ENCODE peak calls at places on chromosomes 2 and 18, in seven cellular contexts. Z is dorsolateral prefrontal cortex; F is activated CD8-positive, alpha-beta memory T cell treated with anti-CD3 and anti-CD28 coated beads, Interleukin-2, amount 50 U/mL, for 48 hours; N is stimulated activated CD8-positive, alpha-beta memory T cell treated with anti-CD3 and anti-CD28 coated beads, Interleukin-4, amount 100 ng/mL, for 48 hours; T is uterus; Y is H4; Q is activated T-cell treated with anti-CD3 and anti-CD28 coated beads for 1 hour. V is an unnamed sample.

GRCh38 chr2:98654702-98655488 is 46.5 kb downstream of the UNC50 start:
- DNase-seq in Z (no peak), F (no peak), N (peak), T (no peak), Y (no peak), Q (no peak), V (no peak)

GRCh38 chr18:35097763-35098162 is 56.5 kb downstream of the MAPRE2 start:
- DNase-seq in Z (no peak), F (no peak), N (no peak), T (no peak), Y (no peak), Q (no peak), V (no peak)

GRCh38 chr2:91442246-91442905 is 2750.9 kb downstream of the RPIA start:
- DNase-seq in Z (no peak), F (peak), N (peak), T (no peak), Y (peak), Q (no peak), V (no peak)

GRCh38 chr18:48161911-48162698 is 231.6 kb upstream of the SMAD2 start:
- DNase-seq in Z (no peak), F (no peak), N (no peak), T (no peak), Y (peak), Q (no peak), V (no peak)

GRCh38 chr2:1872602-1873183 is 128.4 kb upstream of the PXDN start:
- DNase-seq in Z (no peak), F (no peak), N (no peak), T (no peak), Y (no peak), Q (no peak), V (no peak)

GRCh38 chr2:237300755-237301154 is 113.2 kb downstream of the COL6A3 start:
- DNase-seq in Z (no peak), F (no peak), N (no peak), T (no peak), Y (no peak), Q (no peak), V (no peak)

GRCh38 chr2:70248810-70249438 is 496 bp upstream of the TIA1 start:
- DNase-seq in Z (peak), F (peak), N (peak), T (peak), Y (no peak), Q (peak), V (peak)

GRCh38 chr2:8853406-8853805 is 16.0 kb upstream of the KIDINS220 start:
- DNase-seq in Z (no peak), F (no peak), N (no peak), T (no peak), Y (no peak), Q (no peak), V (no peak)

GRCh38 chr2:109419960-109420370 is 193.8 kb downstream of the SEPTIN10 start:
- DNase-seq in Z (peak), F (no peak), N (no peak), T (no peak), Y (peak), Q (no peak), V (peak)

GRCh38 chr18:70394672-70395071 is 105.8 kb downstream of the SOCS6 start:
- DNase-seq in Z (no peak), F (no peak), N (no peak), T (no peak), Y (no peak), Q (no peak), V (no peak)

GRCh38 chr2:221085376-221085900 is 486.7 kb downstream of the EPHA4 start:
- DNase-seq in Z (no peak), F (no peak), N (no peak), T (no peak), Y (peak), Q (no peak), V (no peak)